ENCODE peak calls at places on chromosomes 6 and 20, in ten cellular contexts. N is AG10803, K is HepG2, S is RWPE1, T is BJ, D is left ventricle myocardium inferior, B is neural crest cell, I is HFF-Myc, M is endothelial cell, R is IMR-90. L is an unnamed sample.

GRCh38 chr20:3039426-3039825 is 4.0 kb upstream of the GNRH2 start:
- DNase-seq in N (no peak), K (no peak), S (no peak), T (no peak), D (no peak), B (no peak), I (no peak), M (no peak), R (no peak), L (no peak)

GRCh38 chr6:87653074-87653962 is 48.7 kb downstream of the AKIRIN2 start:
- DNase-seq in N (peak), K (no peak), S (no peak), T (no peak), D (no peak), B (no peak), I (no peak), M (no peak), R (no peak), L (no peak)

GRCh38 chr6:129115491-129115890 is 232.6 kb downstream of the LAMA2 start:
- DNase-seq in N (no peak), K (no peak), S (no peak), T (no peak), D (no peak), B (no peak), I (no peak), M (no peak), R (no peak), L (no peak)

GRCh38 chr20:15811951-15812350 is 761.3 kb downstream of the KIF16B start:
- DNase-seq in N (no peak), K (no peak), S (no peak), T (no peak), D (no peak), B (no peak), I (no peak), M (no peak), R (no peak), L (no peak)

GRCh38 chr6:52788478-52788877 is 15.1 kb downstream of the GSTA1 start:
- DNase-seq in N (no peak), K (peak), S (no peak), T (no peak), D (no peak), B (no peak), I (no peak), M (no peak), R (peak), L (no peak)

GRCh38 chr6:116888732-116889360 is 11.8 kb downstream of the RFX6 start:
- DNase-seq in N (no peak), K (no peak), S (no peak), T (no peak), D (no peak), B (no peak), I (no peak), M (no peak), R (no peak), L (no peak)

GRCh38 chr20:51978081-51978501 is 175.8 kb upstream of the SALL4 start:
- DNase-seq in N (no peak), K (no peak), S (no peak), T (no peak), D (no peak), B (no peak), I (no peak), M (no peak), R (no peak), L (no peak)

GRCh38 chr6:151054304-151054703 is 185.5 kb upstream of the AKAP12 start:
- DNase-seq in N (no peak), K (no peak), S (no peak), T (no peak), D (peak), B (no peak), I (no peak), M (no peak), R (peak), L (no peak)

GRCh38 chr6:24899647-24900325 is 36.0 kb downstream of the RIPOR2 start:
- DNase-seq in N (peak), K (no peak), S (no peak), T (no peak), D (no peak), B (no peak), I (no peak), M (no peak), R (no peak), L (no peak)

GRCh38 chr20:13739726-13740649 is 44.7 kb downstream of the ESF1 start:
- DNase-seq in N (peak), K (no peak), S (no peak), T (no peak), D (no peak), B (no peak), I (no peak), M (no peak), R (no peak), L (no peak)

GRCh38 chr6:107712523-107713213 is 111.4 kb downstream of the SCML4 start:
- DNase-seq in N (peak), K (no peak), S (peak), T (no peak), D (no peak), B (no peak), I (no peak), M (no peak), R (peak), L (no peak)

GRCh38 chr20:32141465-32141980 is 32.0 kb downstream of the TM9SF4 start:
- DNase-seq in N (no peak), K (no peak), S (no peak), T (no peak), D (no peak), B (no peak), I (no peak), M (no peak), R (no peak), L (no peak)

GRCh38 chr6:109961666-109962065 is 16.4 kb upstream of the GPR6 start:
- DNase-seq in N (peak), K (no peak), S (peak), T (no peak), D (no peak), B (no peak), I (no peak), M (no peak), R (no peak), L (no peak)

GRCh38 chr6:20939161-20939775 is 405.0 kb downstream of the CDKAL1 start:
- DNase-seq in N (no peak), K (no peak), S (no peak), T (no peak), D (no peak), B (no peak), I (no peak), M (no peak), R (no peak), L (no peak)

GRCh38 chr6:32081168-32081624 is 27.9 kb downstream of the TNXB start:
- DNase-seq in N (peak), K (no peak), S (peak), T (peak), D (peak), B (peak), I (peak), M (no peak), R (peak), L (no peak)

GRCh38 chr20:50450961-50451752 is 59.0 kb upstream of the PTPN1 start:
- DNase-seq in N (peak), K (peak), S (no peak), T (no peak), D (no peak), B (no peak), I (no peak), M (no peak), R (peak), L (no peak)

GRCh38 chr6:92989656-92990055 is 429.7 kb downstream of the EPHA7 start:
- DNase-seq in N (no peak), K (no peak), S (no peak), T (no peak), D (no peak), B (no peak), I (no peak), M (no peak), R (no peak), L (no peak)

GRCh38 chr20:51667002-51667408 is 101.2 kb downstream of the ATP9A start:
- DNase-seq in N (no peak), K (no peak), S (no peak), T (no peak), D (no peak), B (no peak), I (no peak), M (no peak), R (no peak), L (no peak)

GRCh38 chr6:21157186-21157929 is 436.2 kb upstream of the SOX4 start:
- DNase-seq in N (no peak), K (no peak), S (no peak), T (no peak), D (no peak), B (no peak), I (no peak), M (no peak), R (no peak), L (no peak)

GRCh38 chr6:41371992-41372525 is 36.7 kb downstream of the NCR2 start:
- DNase-seq in N (peak), K (no peak), S (no peak), T (no peak), D (no peak), B (no peak), I (no peak), M (peak), R (no peak), L (peak)

GRCh38 chr6:109296305-109296915 is 85.9 kb downstream of the CD164 start:
- DNase-seq in N (no peak), K (peak), S (no peak), T (no peak), D (no peak), B (no peak), I (no peak), M (no peak), R (no peak), L (no peak)

GRCh38 chr6:130282234-130282995 is 59.7 kb upstream of the SAMD3 start:
- DNase-seq in N (peak), K (peak), S (peak), T (no peak), D (no peak), B (no peak), I (peak), M (no peak), R (peak), L (no peak)

GRCh38 chr6:43989556-43990248 is 137.6 kb downstream of the MRPL14 start:
- DNase-seq in N (no peak), K (no peak), S (no peak), T (no peak), D (peak), B (no peak), I (no peak), M (no peak), R (no peak), L (no peak)

GRCh38 chr20:62768815-62769287 is 27.4 kb upstream of the MRGBP start:
- DNase-seq in N (peak), K (no peak), S (peak), T (peak), D (no peak), B (no peak), I (no peak), M (no peak), R (peak), L (peak)

GRCh38 chr6:99589290-99589672 is 17.4 kb upstream of the PRDM13 start:
- DNase-seq in N (no peak), K (no peak), S (no peak), T (no peak), D (no peak), B (no peak), I (no peak), M (peak), R (no peak), L (peak)

GRCh38 chr20:17806107-17806506 is 106.3 kb downstream of the BANF2 start:
- DNase-seq in N (no peak), K (no peak), S (no peak), T (no peak), D (no peak), B (no peak), I (no peak), M (no peak), R (no peak), L (no peak)

GRCh38 chr20:17026346-17026745 is 200.5 kb upstream of the PCSK2 start:
- DNase-seq in N (peak), K (no peak), S (no peak), T (no peak), D (no peak), B (no peak), I (no peak), M (no peak), R (peak), L (no peak)

GRCh38 chr6:40256831-40257230 is 322.6 kb upstream of the MOCS1 start:
- DNase-seq in N (no peak), K (no peak), S (no peak), T (no peak), D (no peak), B (no peak), I (no peak), M (no peak), R (no peak), L (no peak)

GRCh38 chr6:146876271-146877151 is 277.7 kb downstream of the ADGB start:
- DNase-seq in N (no peak), K (no peak), S (no peak), T (no peak), D (no peak), B (no peak), I (no peak), M (no peak), R (peak), L (no peak)

GRCh38 chr20:46458891-46459750 is 52.7 kb upstream of the ELMO2 start:
- DNase-seq in N (no peak), K (no peak), S (no peak), T (no peak), D (peak), B (peak), I (no peak), M (peak), R (no peak), L (peak)

GRCh38 chr6:32213649-32214048 is 10.2 kb downstream of the NOTCH4 start:
- DNase-seq in N (no peak), K (no peak), S (no peak), T (no peak), D (no peak), B (no peak), I (no peak), M (no peak), R (no peak), L (no peak)

GRCh38 chr6:34688956-34689355 is 7.6 kb downstream of the ILRUN start:
- DNase-seq in N (no peak), K (no peak), S (no peak), T (no peak), D (no peak), B (no peak), I (no peak), M (no peak), R (no peak), L (no peak)

GRCh38 chr6:524803-525202 is 132.1 kb downstream of the HUS1B start:
- DNase-seq in N (no peak), K (no peak), S (no peak), T (no peak), D (no peak), B (no peak), I (no peak), M (peak), R (no peak), L (peak)

DNA sequence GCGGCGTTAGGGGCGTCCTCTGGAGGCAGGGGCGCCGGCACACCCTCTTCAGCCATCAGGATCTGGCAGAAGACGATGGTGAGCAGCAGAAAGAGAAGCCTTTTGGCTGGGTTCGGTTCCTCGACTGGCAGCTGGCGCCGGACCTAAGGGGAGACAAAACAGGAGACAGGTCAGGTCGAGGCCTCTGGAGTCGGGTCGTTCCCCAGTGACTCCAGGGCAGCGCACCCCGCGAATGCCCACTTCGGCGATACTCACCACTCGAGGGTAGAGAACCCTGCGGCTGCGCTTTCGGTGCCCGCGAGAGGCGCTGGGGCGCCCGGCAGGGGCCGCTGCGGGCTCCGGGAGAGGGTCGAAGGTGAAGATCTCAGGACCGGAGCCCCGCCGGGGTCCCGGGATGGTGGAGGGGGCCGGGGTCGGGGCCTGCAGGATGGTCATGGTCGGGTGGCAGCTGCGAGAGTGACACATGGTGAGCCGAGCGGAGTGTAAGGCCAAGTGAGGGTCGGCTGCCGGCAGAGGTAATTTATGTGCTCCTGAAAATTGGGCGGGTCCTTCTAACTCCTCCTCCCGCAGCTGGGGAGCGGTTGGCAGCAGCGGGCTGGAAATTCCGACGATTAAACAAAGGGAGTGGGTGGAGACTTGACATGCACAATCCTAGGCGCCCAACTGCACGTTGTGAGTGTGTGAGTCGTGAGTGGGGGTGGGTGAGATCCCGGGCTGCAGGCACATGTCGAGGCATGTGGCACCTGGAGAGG is at the start of gene IER3:
- DNase-seq in N (peak), K (peak), S (peak), T (peak), D (peak), B (peak), I (no peak), M (peak), R (peak), L (peak)
- TF ChIP-seq CTCF in N (peak), K (peak), S (peak), T (peak), D (peak), B (peak), I (peak), M (no peak), R (peak), L (peak)

DNA sequence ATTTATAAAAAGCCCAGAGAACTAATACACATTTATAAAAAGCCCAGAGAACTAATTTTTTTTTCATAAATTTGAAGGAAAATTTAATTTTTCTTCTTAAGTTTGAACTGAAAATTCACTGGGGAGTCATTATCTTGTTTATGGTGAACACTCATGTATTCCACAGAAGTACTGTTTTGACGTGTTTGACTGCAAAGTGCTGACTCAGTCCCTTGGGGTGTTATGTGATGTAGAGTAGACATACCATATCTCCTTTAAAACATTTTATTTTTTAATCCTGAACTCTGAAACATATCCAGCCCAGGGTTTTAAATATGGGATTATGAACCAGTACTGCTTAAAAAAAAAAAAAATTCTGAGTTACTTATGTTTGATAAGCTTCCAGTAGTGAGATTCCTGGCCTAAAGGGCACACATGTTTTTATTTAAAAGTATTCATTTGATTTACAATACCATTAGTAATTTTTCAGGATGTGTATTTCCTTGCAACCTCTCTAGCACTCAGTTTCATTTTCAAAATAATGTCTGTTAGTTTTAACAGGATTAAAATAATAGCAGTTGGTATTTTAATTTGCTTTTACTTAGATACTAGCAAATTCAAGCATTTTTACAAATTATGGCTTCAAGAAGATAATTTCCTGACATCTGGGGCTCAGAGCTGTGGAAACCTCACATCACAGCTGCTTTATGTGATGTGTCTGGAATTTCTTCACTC is 81.6 kb upstream of the PDE10A start:
- DNase-seq in N (no peak), K (no peak), S (no peak), T (no peak), D (no peak), B (no peak), I (no peak), M (no peak), R (peak), L (no peak)
- TF ChIP-seq CTCF in N (no peak), K (no peak), S (no peak), T (no peak), D (no peak), B (no peak), I (no peak), M (no peak), R (no peak), L (no peak)

DNA sequence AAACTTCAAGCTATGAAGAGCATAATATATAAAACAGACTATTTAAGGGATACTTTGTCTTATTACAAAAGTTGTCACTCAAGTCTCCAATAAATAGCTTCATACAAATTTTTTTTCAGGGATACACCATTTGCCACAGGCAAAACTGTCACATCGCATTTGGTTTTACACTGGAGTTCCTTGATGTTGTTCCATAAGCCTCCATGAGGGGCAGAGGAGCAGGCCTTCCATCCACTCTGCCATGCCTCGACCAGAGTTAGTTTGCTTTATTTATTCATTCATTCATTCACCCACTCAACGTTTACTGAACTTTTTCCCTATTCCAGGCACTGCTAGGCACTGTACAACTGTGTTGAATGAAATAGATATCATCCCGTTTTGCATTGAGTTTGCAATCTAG is 246.6 kb downstream of the PHF3 start:
- DNase-seq in N (no peak), K (peak), S (no peak), T (no peak), D (no peak), B (no peak), I (no peak), M (no peak), R (no peak), L (no peak)
- TF ChIP-seq CTCF in N (peak), K (no peak), S (no peak), T (peak), D (no peak), B (peak), I (peak), M (peak), R (no peak), L (peak)

GRCh38 chr6:148987982-148988381 is 241.2 kb downstream of the UST start:
- DNase-seq in N (no peak), K (no peak), S (no peak), T (no peak), D (no peak), B (no peak), I (no peak), M (no peak), R (no peak), L (no peak)
- TF ChIP-seq CTCF in N (no peak), K (no peak), S (no peak), T (no peak), D (no peak), B (no peak), I (no peak), M (no peak), R (no peak), L (no peak)

L was measured in glutamatergic neuron.